ENCODE peak calls at places on chromosome 15, in four cellular contexts. E, I, C and M are unnamed samples. For H3K36me3, the result is how much of the 10 kb centered on the place peaks cover.

GRCh38 chr15:94383706-94384105 is 152.3 kb downstream of the MCTP2 start:
- DNase-seq in E (no peak), C (no peak), I (no peak), M (no peak)

GRCh38 chr15:47603026-47603425 is 114.3 kb upstream of the SEMA6D start:
- DNase-seq in I (no peak), E (no peak), C (no peak), M (no peak)

GRCh38 chr15:65099336-65099735 is 15.7 kb downstream of the UBAP1L start:
- DNase-seq in I (no peak), C (no peak), E (no peak), M (peak)

GRCh38 chr15:76979331-76979925 is 15.5 kb upstream of the PSTPIP1 start:
- DNase-seq in I (peak), C (no peak), E (no peak), M (no peak)

GRCh38 chr15:77148191-77148590 is 77.3 kb upstream of the TSPAN3 start:
- DNase-seq in E (no peak), I (no peak), C (no peak), M (no peak)

GRCh38 chr15:95996494-95996893 is 334.0 kb upstream of the NR2F2 start:
- DNase-seq in E (no peak), C (no peak), I (no peak), M (no peak)

GRCh38 chr15:101175396-101175795 is 76.5 kb downstream of the CHSY1 start:
- DNase-seq in I (peak), C (no peak), E (no peak), M (peak)

GRCh38 chr15:61112231-61112630 is 116.9 kb downstream of the RORA start:
- DNase-seq in I (no peak), C (no peak), E (no peak), M (no peak)

GRCh38 chr15:69736161-69736560 is 283.5 kb downstream of the RPLP1 start:
- DNase-seq in E (no peak), C (no peak), I (no peak), M (no peak)

GRCh38 chr15:43514241-43515057 is 3.0 kb upstream of the MAP1A start:
- DNase-seq in E (no peak), I (no peak), C (no peak), M (no peak)

GRCh38 chr15:22795206-22796063 is 9.0 kb downstream of the NIPA1 start:
- DNase-seq in E (no peak), C (no peak), I (no peak), M (peak)

GRCh38 chr15:95994418-95994817 is 336.1 kb upstream of the NR2F2 start:
- DNase-seq in E (no peak), I (no peak), C (no peak), M (no peak)

GRCh38 chr15:39204031-39204430 is 376.8 kb upstream of the THBS1 start:
- DNase-seq in E (no peak), C (no peak), I (no peak), M (no peak)

GRCh38 chr15:59294961-59295741 is 77.5 kb downstream of the MYO1E start:
- DNase-seq in C (no peak), I (peak), E (no peak), M (no peak)

GRCh38 chr15:25777047-25777446 is 86.1 kb downstream of the ATP10A start:
- DNase-seq in C (no peak), I (no peak), E (peak), M (peak)

GRCh38 chr15:51864408-51865056 is 35.1 kb downstream of the TMOD3 start:
- DNase-seq in E (no peak), I (no peak), C (no peak), M (peak)

GRCh38 chr15:90701880-90702630 is 15.1 kb upstream of the BLM start:
- DNase-seq in I (no peak), E (no peak), C (no peak), M (peak)

DNA sequence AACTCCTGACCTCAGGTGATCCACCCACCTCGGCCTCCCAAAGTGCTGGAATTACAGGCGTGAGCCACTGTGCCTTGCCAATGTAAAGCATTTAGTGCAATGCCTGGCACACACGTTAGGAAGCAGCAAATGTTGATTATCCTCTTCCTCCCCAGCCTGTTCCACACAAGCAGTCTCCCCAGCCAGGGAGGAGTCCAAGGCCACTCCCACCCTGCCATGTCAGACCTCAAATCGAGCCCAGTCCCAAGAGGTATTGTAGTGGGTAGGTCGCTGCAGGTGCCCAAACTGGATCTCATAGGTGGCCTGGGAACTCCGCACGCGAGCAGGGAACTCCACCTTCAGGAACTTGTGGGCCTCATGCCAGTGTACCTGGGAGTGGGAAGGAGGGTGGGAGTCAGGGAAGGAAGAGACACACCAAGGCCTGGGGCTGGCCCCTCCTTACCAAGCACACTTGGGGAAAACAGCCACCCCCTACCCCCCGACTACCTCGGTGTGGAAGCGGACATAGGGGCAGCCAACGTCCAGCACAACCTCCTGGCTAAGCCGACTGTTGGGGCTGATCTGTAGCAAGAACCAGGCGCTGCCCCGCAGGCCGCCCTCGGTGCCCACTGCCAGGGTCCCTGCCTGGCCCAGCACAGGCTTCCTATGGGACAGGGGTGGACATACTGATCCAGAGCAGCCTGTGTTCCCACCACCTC is 10.3 kb downstream of the MAN2C1 start:
- DNase-seq in E (peak), I (no peak), C (no peak), M (peak)
- H3K36me3 ChIP-seq in E (under half), I (half or more), C (under half), M (half or more)

GRCh38 chr15:66738595-66738994 is 36.6 kb downstream of the SMAD6 start:
- DNase-seq in I (no peak), C (no peak), E (peak), M (no peak)
- H3K36me3 ChIP-seq in I (under half), C (under half), E (under half), M (under half)

DNA sequence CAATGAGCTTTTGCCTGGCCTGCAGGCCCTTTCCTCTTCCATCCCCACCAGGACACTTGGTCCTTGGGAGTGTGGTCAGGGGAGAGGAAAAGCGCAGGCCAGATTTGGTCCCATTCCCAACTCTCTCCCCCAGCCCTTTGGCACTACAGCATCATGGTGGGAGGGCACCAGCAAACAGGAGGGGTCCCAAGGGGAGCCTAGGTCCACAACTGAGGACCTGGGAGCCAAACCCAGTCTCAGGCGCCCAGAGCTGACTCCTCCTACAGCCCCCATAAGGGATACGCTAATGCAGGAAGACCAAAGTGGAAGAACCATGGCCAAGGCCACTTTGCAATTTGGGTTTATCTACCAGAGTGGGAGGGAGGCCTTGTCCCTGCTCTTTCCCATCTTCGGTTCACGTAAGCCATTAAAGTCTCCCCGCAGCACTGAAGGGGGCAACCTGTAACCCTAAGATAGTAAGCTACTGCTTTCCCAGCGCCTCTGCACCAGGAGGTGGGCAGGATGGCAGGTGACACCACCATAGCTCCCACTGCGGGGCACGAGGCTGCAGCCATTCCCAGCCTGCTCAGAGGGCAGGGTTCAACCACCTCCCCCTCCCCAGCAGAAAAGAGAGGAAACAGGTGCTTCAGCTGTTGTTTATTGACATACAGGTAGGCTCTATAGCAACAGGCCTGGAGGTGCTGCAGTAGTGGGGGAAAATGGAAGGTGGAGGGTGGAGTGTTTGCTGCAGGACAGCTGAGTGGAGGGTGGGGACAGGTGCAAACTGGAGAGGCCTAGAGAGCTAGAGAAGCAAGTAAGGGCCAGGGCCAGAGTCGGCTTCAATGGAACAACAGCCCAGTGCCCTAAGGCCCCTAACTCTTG is 1.1 kb upstream of the GRAMD2A start:
- DNase-seq in E (no peak), I (no peak), C (no peak), M (no peak)
- H3K36me3 ChIP-seq in E (under half), I (half or more), C (under half), M (half or more)

GRCh38 chr15:78479650-78480049 is 27.7 kb upstream of the HYKK start:
- DNase-seq in C (no peak), I (no peak), E (no peak), M (no peak)
- H3K36me3 ChIP-seq in C (under half), I (half or more), E (under half), M (half or more)

GRCh38 chr15:57519806-57520205 is 71.9 kb upstream of the MYZAP start:
- DNase-seq in E (no peak), I (no peak), C (no peak), M (no peak)
- H3K36me3 ChIP-seq in E (under half), I (under half), C (under half), M (under half)

GRCh38 chr15:83053151-83053550 is 13.9 kb downstream of the BTBD1 start:
- DNase-seq in I (no peak), E (no peak), C (no peak), M (no peak)
- H3K36me3 ChIP-seq in I (under half), E (under half), C (under half), M (half or more)

GRCh38 chr15:99504823-99505551 is 60.8 kb upstream of the MEF2A start:
- DNase-seq in E (no peak), C (no peak), I (no peak), M (no peak)

GRCh38 chr15:99504071-99504822 is 61.5 kb upstream of the MEF2A start:
- DNase-seq in C (no peak), E (no peak), I (no peak), M (no peak)

GRCh38 chr15:99502661-99503060 is 63.1 kb upstream of the MEF2A start:
- DNase-seq in I (no peak), C (no peak), E (no peak), M (no peak)

GRCh38 chr15:99503411-99503810 is 62.4 kb upstream of the MEF2A start:
- DNase-seq in E (no peak), I (no peak), C (no peak), M (no peak)

GRCh38 chr15:99502182-99502581 is 63.6 kb upstream of the MEF2A start:
- DNase-seq in C (no peak), I (no peak), E (no peak), M (no peak)
- H3K36me3 ChIP-seq in C (under half), I (under half), E (under half), M (under half)

DNA sequence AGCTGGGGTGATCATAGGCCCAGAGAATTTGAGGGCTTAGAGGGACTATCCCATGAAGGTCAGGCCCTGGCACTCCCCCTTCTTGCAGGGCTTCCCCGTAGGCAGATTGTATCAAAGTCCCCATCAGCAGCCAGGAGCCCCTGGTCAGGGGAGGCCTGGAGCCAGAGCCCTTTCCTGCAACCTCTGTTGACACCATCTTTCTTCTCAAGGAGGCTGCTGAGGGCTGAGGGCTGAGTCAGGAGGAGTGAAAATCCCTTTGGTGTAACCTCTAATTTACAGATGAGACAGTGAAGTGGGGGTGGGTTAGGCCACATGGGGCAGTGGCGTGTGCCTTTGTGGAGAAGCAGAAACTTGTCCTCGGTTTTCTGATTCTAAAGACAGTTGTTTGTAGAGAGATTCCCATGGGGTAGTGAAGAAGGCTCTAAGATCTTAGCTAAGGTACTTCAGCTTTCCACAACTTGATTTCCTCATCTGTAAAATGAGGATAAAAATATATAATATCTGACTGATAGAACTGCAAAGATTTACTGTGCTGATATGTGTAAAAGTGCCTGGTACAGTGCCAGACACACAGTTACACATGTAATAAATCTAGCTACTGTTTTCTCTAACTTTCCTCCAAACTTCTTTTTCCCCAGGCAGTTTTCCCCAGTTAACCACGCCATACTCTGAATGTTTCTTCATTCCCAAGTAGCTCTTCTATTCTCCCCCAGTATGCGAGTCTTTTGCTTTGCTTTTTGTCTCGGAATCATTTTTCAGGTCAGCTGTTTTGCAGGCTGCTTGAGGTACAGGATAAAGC is 249.4 kb upstream of the TPM1 start:
- DNase-seq in C (no peak), I (no peak), E (no peak), M (no peak)
- H3K36me3 ChIP-seq in C (under half), I (half or more), E (under half), M (under half)

GRCh38 chr15:81335631-81336030 is 11.7 kb upstream of the STARD5 start:
- DNase-seq in E (no peak), I (no peak), C (no peak), M (no peak)

GRCh38 chr15:81334768-81335447 is 11.0 kb upstream of the STARD5 start:
- DNase-seq in E (no peak), I (no peak), C (no peak), M (no peak)

GRCh38 chr15:81331600-81331999 is 7.7 kb upstream of the STARD5 start:
- DNase-seq in C (no peak), I (no peak), E (no peak), M (no peak)

GRCh38 chr15:81332326-81332725 is 8.4 kb upstream of the STARD5 start:
- DNase-seq in I (no peak), C (no peak), E (no peak), M (no peak)

DNA sequence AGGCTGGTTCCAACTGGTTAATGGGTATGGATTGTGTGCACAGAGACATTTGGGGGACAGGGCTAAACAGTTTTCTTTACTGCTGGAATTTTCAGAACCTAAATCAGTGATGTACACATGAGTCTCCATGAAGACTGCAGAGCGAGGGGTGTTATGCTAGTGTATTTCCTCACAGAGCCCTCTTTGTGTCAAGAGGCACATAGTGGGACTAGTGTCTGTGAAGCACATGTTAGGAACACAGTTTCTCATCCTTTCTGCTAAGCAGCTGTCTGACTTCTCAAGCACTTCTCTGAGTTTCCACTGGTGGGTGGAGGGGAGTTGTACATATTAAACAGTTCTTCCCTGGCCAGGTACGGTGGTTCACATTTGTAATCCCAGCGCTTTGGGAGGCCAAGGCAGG is 9.4 kb upstream of the STARD5 start:
- DNase-seq in E (no peak), C (no peak), I (no peak), M (no peak)
- H3K36me3 ChIP-seq in E (under half), C (under half), I (under half), M (under half)